ENCODE peak calls at places on chromosomes 5 and 9, in eight cellular contexts. G, M, P, Z, X, L, U and W are unnamed samples.

GRCh38 chr5:96017951-96018350 is 56.3 kb upstream of the ELL2 start:
- DNase-seq in G (no peak), M (peak), P (no peak), Z (peak), X (peak), L (no peak), U (no peak), W (no peak)

GRCh38 chr9:81855538-81855937 is 72.7 kb upstream of the SPATA31D4 start:
- DNase-seq in G (no peak), M (peak), P (no peak), Z (no peak), X (no peak), L (no peak), U (no peak), W (no peak)

GRCh38 chr5:88398316-88398715 is 129.7 kb upstream of the TMEM161B start:
- DNase-seq in G (no peak), M (no peak), P (no peak), Z (no peak), X (no peak), L (no peak), U (no peak), W (no peak)

GRCh38 chr5:124704594-124705284 is 41.7 kb downstream of the ZNF608 start:
- DNase-seq in G (no peak), M (no peak), P (no peak), Z (no peak), X (no peak), L (no peak), U (no peak), W (no peak)

GRCh38 chr5:172801184-172801671 is 30.2 kb upstream of the DUSP1 start:
- DNase-seq in G (no peak), M (peak), P (no peak), Z (no peak), X (peak), L (no peak), U (no peak), W (no peak)

GRCh38 chr5:151198861-151199260 is 25.0 kb downstream of the CCDC69 start:
- DNase-seq in G (no peak), M (no peak), P (peak), Z (no peak), X (no peak), L (no peak), U (no peak), W (no peak)

GRCh38 chr9:91694081-91694870 is 255.8 kb downstream of the ROR2 start:
- DNase-seq in G (no peak), M (no peak), P (no peak), Z (no peak), X (no peak), L (no peak), U (no peak), W (no peak)

GRCh38 chr9:38141751-38142150 is 72.7 kb upstream of the SHB start:
- DNase-seq in G (peak), M (peak), P (no peak), Z (peak), X (peak), L (no peak), U (no peak), W (no peak)

GRCh38 chr5:160434022-160434531 is 12.4 kb downstream of the PTTG1 start:
- DNase-seq in G (no peak), M (no peak), P (peak), Z (no peak), X (no peak), L (no peak), U (peak), W (no peak)

GRCh38 chr5:55450050-55450765 is 84.6 kb downstream of the PLPP1 start:
- DNase-seq in G (no peak), M (peak), P (no peak), Z (no peak), X (peak), L (no peak), U (no peak), W (no peak)

GRCh38 chr5:143635146-143635752 is 176.7 kb upstream of the HMHB1 start:
- DNase-seq in G (no peak), M (peak), P (no peak), Z (no peak), X (peak), L (no peak), U (no peak), W (no peak)

GRCh38 chr9:130104413-130105193 is 50.9 kb downstream of the GPR107 start:
- DNase-seq in G (no peak), M (no peak), P (no peak), Z (no peak), X (no peak), L (no peak), U (no peak), W (no peak)

GRCh38 chr9:136791466-136792276 is 527 bp downstream of the TMEM141 start:
- DNase-seq in G (no peak), M (peak), P (peak), Z (peak), X (peak), L (peak), U (peak), W (peak)

GRCh38 chr9:135137398-135137832 is 49.9 kb downstream of the OLFM1 start:
- DNase-seq in G (no peak), M (no peak), P (no peak), Z (peak), X (peak), L (no peak), U (no peak), W (no peak)

GRCh38 chr5:51386916-51387853 is 3.9 kb downstream of the ISL1 start:
- DNase-seq in G (no peak), M (peak), P (no peak), Z (no peak), X (no peak), L (no peak), U (no peak), W (no peak)

GRCh38 chr5:115840825-115841224 is 540 bp downstream of the ATG12 start:
- DNase-seq in G (no peak), M (no peak), P (no peak), Z (no peak), X (no peak), L (no peak), U (no peak), W (no peak)

GRCh38 chr9:22244141-22245011 is 202.2 kb upstream of the DMRTA1 start:
- DNase-seq in G (peak), M (peak), P (no peak), Z (no peak), X (peak), L (no peak), U (no peak), W (peak)

GRCh38 chr5:180601591-180602480 is 10.5 kb upstream of the SCGB3A1 start:
- DNase-seq in G (no peak), M (no peak), P (peak), Z (no peak), X (no peak), L (no peak), U (no peak), W (no peak)

GRCh38 chr5:55316842-55317241 is 9.1 kb downstream of the MTREX start:
- DNase-seq in G (no peak), M (no peak), P (no peak), Z (no peak), X (no peak), L (no peak), U (no peak), W (no peak)

GRCh38 chr9:128552744-128553221 is 396 bp downstream of the SPTAN1 start:
- DNase-seq in G (no peak), M (peak), P (peak), Z (peak), X (peak), L (peak), U (peak), W (no peak)

GRCh38 chr5:164504141-164504772 is 998.8 kb downstream of the MAT2B start:
- DNase-seq in G (peak), M (peak), P (no peak), Z (peak), X (peak), L (no peak), U (peak), W (peak)

GRCh38 chr9:115456515-115456914 is 338.6 kb upstream of the TNC start:
- DNase-seq in G (no peak), M (no peak), P (no peak), Z (no peak), X (peak), L (no peak), U (no peak), W (no peak)

GRCh38 chr5:124317471-124317870 is 429.0 kb downstream of the ZNF608 start:
- DNase-seq in G (no peak), M (no peak), P (no peak), Z (no peak), X (no peak), L (no peak), U (no peak), W (no peak)

GRCh38 chr9:131167146-131167692 is 41.8 kb downstream of the NUP214 start:
- DNase-seq in G (no peak), M (peak), P (no peak), Z (no peak), X (peak), L (no peak), U (no peak), W (no peak)

GRCh38 chr5:38846379-38846967 is 661 bp downstream of the OSMR start:
- DNase-seq in G (no peak), M (peak), P (no peak), Z (no peak), X (no peak), L (no peak), U (no peak), W (no peak)

GRCh38 chr5:61620660-61621650 is 288.9 kb downstream of the ZSWIM6 start:
- DNase-seq in G (no peak), M (no peak), P (no peak), Z (no peak), X (no peak), L (no peak), U (no peak), W (no peak)

GRCh38 chr9:13269589-13270452 is 9.7 kb downstream of the MPDZ start:
- DNase-seq in G (no peak), M (no peak), P (no peak), Z (no peak), X (peak), L (no peak), U (no peak), W (no peak)

GRCh38 chr5:154829589-154830218 is 20.7 kb downstream of the FAXDC2 start:
- DNase-seq in G (no peak), M (peak), P (no peak), Z (no peak), X (no peak), L (peak), U (no peak), W (no peak)

GRCh38 chr5:179720222-179720621 is 12.4 kb upstream of the MAML1 start:
- DNase-seq in G (no peak), M (no peak), P (no peak), Z (no peak), X (no peak), L (no peak), U (no peak), W (no peak)

GRCh38 chr5:72648511-72648910 is 141.3 kb upstream of the ZNF366 start:
- DNase-seq in G (no peak), M (peak), P (no peak), Z (no peak), X (no peak), L (no peak), U (no peak), W (no peak)

GRCh38 chr5:93192107-93192506 is 388.9 kb downstream of the NR2F1-AS1 start:
- DNase-seq in G (peak), M (peak), P (no peak), Z (no peak), X (peak), L (no peak), U (no peak), W (no peak)

GRCh38 chr9:80157561-80157983 is 585.8 kb downstream of the TLE4 start:
- DNase-seq in G (peak), M (peak), P (no peak), Z (peak), X (peak), L (no peak), U (no peak), W (no peak)

GRCh38 chr9:89052470-89053097 is 61.3 kb downstream of the S1PR3 start:
- DNase-seq in G (no peak), M (no peak), P (no peak), Z (no peak), X (peak), L (no peak), U (no peak), W (no peak)

GRCh38 chr9:127389391-127390242 is 7.4 kb upstream of the SLC2A8 start:
- DNase-seq in G (no peak), M (no peak), P (no peak), Z (no peak), X (no peak), L (no peak), U (no peak), W (no peak)

GRCh38 chr5:99315413-99316178 is 386.8 kb upstream of the CHD1 start:
- DNase-seq in G (no peak), M (no peak), P (no peak), Z (no peak), X (no peak), L (no peak), U (no peak), W (no peak)

GRCh38 chr5:126301056-126301455 is 122.2 kb upstream of the GRAMD2B start:
- DNase-seq in G (no peak), M (peak), P (no peak), Z (no peak), X (no peak), L (no peak), U (no peak), W (no peak)

GRCh38 chr5:172533399-172534228 is 79.3 kb upstream of the SH3PXD2B start:
- DNase-seq in G (no peak), M (peak), P (no peak), Z (no peak), X (peak), L (no peak), U (no peak), W (no peak)

GRCh38 chr5:43416988-43417394 is 4.8 kb upstream of the CCL28 start:
- DNase-seq in G (no peak), M (no peak), P (no peak), Z (no peak), X (no peak), L (no peak), U (no peak), W (no peak)

DNA sequence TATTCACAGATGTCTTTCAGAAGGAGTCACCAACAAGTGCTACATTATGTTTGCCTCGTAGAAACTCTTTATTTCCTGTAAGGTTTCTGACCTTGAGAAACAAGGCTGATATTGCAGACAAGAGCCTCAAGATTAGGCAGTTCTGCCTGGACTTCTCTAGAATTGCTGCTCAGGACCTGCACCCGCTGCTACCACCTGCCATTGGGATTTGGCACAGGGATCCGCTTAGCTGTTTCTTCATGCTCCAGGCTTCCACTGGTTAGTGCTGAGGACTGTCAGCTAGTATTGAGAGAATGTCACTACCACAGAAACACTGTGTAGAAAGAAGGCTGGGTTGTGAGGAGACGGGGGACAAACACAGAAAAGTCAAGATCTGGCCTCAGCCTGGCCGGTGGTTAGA is 247.9 kb upstream of the RFX3 start:
- DNase-seq in G (no peak), M (no peak), P (no peak), Z (no peak), X (no peak), L (no peak), U (no peak), W (no peak)
- TF ChIP-seq CTCF in G (no peak), M (no peak), P (no peak), Z (no peak), X (no peak), L (no peak), U (no peak), W (no peak)

GRCh38 chr5:28344803-28345433 is 1306.5 kb upstream of the CDH9 start:
- DNase-seq in G (peak), M (no peak), P (no peak), Z (peak), X (peak), L (no peak), U (no peak), W (peak)
- TF ChIP-seq CTCF in G (peak), M (no peak), P (no peak), Z (peak), X (no peak), L (no peak), U (peak), W (peak)

GRCh38 chr5:165616550-165617430 is 2111.4 kb downstream of the MAT2B start:
- DNase-seq in G (peak), M (no peak), P (no peak), Z (no peak), X (peak), L (no peak), U (no peak), W (no peak)
- TF ChIP-seq CTCF in G (peak), M (no peak), P (no peak), Z (no peak), X (no peak), L (no peak), U (no peak), W (no peak)

DNA sequence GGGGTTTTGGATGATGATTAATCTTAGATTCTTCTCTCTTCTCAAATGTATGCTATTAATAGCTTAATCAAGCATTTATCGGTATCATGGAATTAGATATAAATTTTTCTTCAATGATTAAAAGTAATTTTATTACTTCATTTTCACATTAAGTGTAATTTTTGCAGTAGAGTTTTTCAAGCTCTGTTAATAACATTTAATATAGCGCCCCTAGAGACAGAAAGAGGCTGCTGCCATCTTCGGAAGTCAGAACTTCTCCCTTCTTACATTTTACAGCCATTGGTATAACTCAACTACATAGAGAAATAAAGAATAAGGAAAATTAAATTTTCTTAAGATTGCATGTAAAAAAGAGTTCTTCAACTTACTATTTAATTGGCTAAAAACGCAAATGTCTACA is 540.3 kb downstream of the GABRG2 start:
- DNase-seq in G (no peak), M (no peak), P (no peak), Z (no peak), X (no peak), L (no peak), U (no peak), W (no peak)
- TF ChIP-seq CTCF in G (no peak), M (no peak), P (no peak), Z (no peak), X (no peak), L (no peak), U (peak), W (peak)

GRCh38 chr9:72615931-72616330 is 94.5 kb downstream of the TMC1 start:
- DNase-seq in G (no peak), M (peak), P (no peak), Z (no peak), X (no peak), L (no peak), U (no peak), W (no peak)

GRCh38 chr9:72614057-72614456 is 92.6 kb downstream of the TMC1 start:
- DNase-seq in G (no peak), M (no peak), P (no peak), Z (no peak), X (no peak), L (no peak), U (no peak), W (no peak)

GRCh38 chr9:72612449-72612848 is 91.0 kb downstream of the TMC1 start:
- DNase-seq in G (no peak), M (peak), P (no peak), Z (no peak), X (peak), L (no peak), U (no peak), W (no peak)
- TF ChIP-seq CTCF in G (no peak), M (no peak), P (no peak), Z (no peak), X (no peak), L (no peak), U (no peak), W (no peak)

DNA sequence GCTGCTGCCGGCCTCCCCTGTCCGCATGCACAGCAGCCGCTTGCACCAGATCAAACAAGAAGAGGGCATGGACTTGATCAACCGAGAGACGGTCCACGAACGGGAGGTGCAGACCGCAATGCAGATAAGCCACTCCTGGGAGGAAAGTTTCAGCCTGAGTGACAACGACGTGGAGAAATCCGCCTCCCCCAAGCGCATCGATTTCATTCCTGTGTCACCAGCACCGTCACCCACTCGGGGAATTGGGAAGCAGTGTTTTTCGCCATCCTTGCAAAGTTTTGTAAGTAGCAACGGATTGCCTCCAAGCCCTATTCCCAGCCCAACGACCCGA is 75.3 kb downstream of the PIP5K1B start:
- DNase-seq in G (peak), M (no peak), P (no peak), Z (no peak), X (no peak), L (no peak), U (no peak), W (no peak)
- TF ChIP-seq CTCF in G (no peak), M (no peak), P (no peak), Z (no peak), X (no peak), L (no peak), U (no peak), W (no peak)

DNA sequence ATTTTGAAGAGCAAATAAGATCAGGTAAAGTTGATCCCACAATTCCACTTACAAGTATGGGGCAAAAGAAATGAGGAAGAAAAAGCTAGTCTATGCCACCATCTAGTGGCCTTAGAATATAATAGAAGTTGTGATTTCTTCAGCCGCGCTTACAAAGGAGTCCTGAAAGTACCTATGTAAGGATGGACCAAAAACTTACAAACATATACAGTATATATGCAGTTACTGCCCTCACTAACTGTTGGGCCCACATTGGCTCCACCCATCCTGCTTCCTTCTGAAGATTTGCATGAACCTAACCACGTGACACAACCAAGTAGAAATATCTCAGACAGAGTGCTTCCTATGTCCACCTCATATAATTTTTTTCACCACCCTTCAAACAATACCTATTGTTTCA is 11.7 kb upstream of the OR13D1 start:
- DNase-seq in G (peak), M (peak), P (no peak), Z (peak), X (peak), L (no peak), U (no peak), W (no peak)
- TF ChIP-seq CTCF in G (peak), M (peak), P (peak), Z (peak), X (peak), L (no peak), U (peak), W (peak)

GRCh38 chr5:78005021-78005785 is 229.1 kb upstream of the TBCA start:
- DNase-seq in G (no peak), M (no peak), P (no peak), Z (no peak), X (peak), L (no peak), U (no peak), W (no peak)
- TF ChIP-seq CTCF in G (no peak), M (no peak), P (no peak), Z (no peak), X (no peak), L (no peak), U (no peak), W (no peak)